ENCODE peak calls at places on chromosomes 5 and 9, in four cellular contexts. B is choroid plexus epithelial cell, L is endothelial cell, U is right atrium auricular region. K is an unnamed sample.

GRCh38 chr5:3209918-3210317 is 385.7 kb upstream of the IRX1 start:
- DNase-seq in B (no peak), L (no peak), U (no peak), K (no peak)

GRCh38 chr5:77374686-77375085 is 117.4 kb downstream of the WDR41 start:
- DNase-seq in B (no peak), L (no peak), U (no peak), K (no peak)

GRCh38 chr9:278651-279050 is 64.0 kb downstream of the DOCK8 start:
- DNase-seq in B (no peak), U (no peak), L (no peak), K (no peak)

GRCh38 chr9:15606667-15607472 is 54.0 kb downstream of the CCDC171 start:
- DNase-seq in U (no peak), B (peak; percentile 58), L (peak; percentile 11), K (peak; percentile 13)

GRCh38 chr9:96417610-96418073 is 528 bp downstream of the ZNF367 start:
- DNase-seq in U (no peak), L (peak; percentile 25), B (no peak), K (no peak)

GRCh38 chr9:112174965-112175795 is at the start of gene SUSD1:
- DNase-seq in L (peak; percentile 26), B (no peak), U (peak; percentile 64), K (no peak)

GRCh38 chr5:148880696-148881095 is 54.3 kb downstream of the ADRB2 start:
- DNase-seq in L (no peak), U (no peak), B (no peak), K (no peak)

GRCh38 chr5:68456756-68457217 is 241.2 kb downstream of the PIK3R1 start:
- DNase-seq in U (no peak), B (peak; percentile 54), L (no peak), K (no peak)

GRCh38 chr5:131114754-131115153 is 50.3 kb downstream of the HINT1 start:
- DNase-seq in B (no peak), U (no peak), L (no peak), K (no peak)

GRCh38 chr9:959914-960313 is 16.5 kb upstream of the DMRT3 start:
- DNase-seq in B (no peak), U (no peak), L (no peak), K (no peak)

GRCh38 chr5:12772276-12772675 is 868.0 kb upstream of the CTNND2 start:
- DNase-seq in L (no peak), B (no peak), U (no peak), K (no peak)

GRCh38 chr9:94287877-94288513 is 28.9 kb downstream of the ZNF169 start:
- DNase-seq in L (no peak), U (no peak), B (no peak), K (no peak)

GRCh38 chr5:158124606-158125316 is 265.8 kb upstream of the CLINT1 start:
- DNase-seq in L (no peak), U (no peak), B (no peak), K (no peak)

GRCh38 chr5:111159845-111160244 is 64.3 kb upstream of the CAMK4 start:
- DNase-seq in B (no peak), U (no peak), L (no peak), K (no peak)

GRCh38 chr9:89679006-89679395 is 74.2 kb downstream of the GADD45G start:
- DNase-seq in B (no peak), L (no peak), U (no peak), K (no peak)

GRCh38 chr9:137956039-137956438 is 78.5 kb downstream of the CACNA1B start:
- DNase-seq in U (no peak), B (no peak), L (no peak), K (no peak)

GRCh38 chr5:139371482-139372435 is 11.3 kb downstream of the SLC23A1 start:
- DNase-seq in U (no peak), B (no peak), L (no peak), K (peak; percentile 26)

GRCh38 chr9:134606951-134607733 is 34.5 kb upstream of the COL5A1 start:
- DNase-seq in L (peak; percentile 4), B (peak; percentile 26), U (peak; percentile 54), K (no peak)

GRCh38 chr9:134629061-134629585 is 12.5 kb upstream of the COL5A1 start:
- DNase-seq in B (no peak), U (no peak), L (no peak), K (no peak)

GRCh38 chr5:87156631-87157030 is 111.1 kb upstream of the RASA1 start:
- DNase-seq in L (no peak), U (no peak), B (no peak), K (no peak)

GRCh38 chr9:133954862-133955529 is 37.1 kb downstream of the VAV2 start:
- DNase-seq in L (no peak), B (no peak), U (no peak), K (no peak)

GRCh38 chr5:115599924-115600323 is 2.4 kb downstream of the TICAM2 start:
- DNase-seq in B (no peak), L (no peak), U (no peak), K (no peak)

GRCh38 chr9:4393806-4394523 is 94.1 kb upstream of the GLIS3 start:
- DNase-seq in U (no peak), B (no peak), L (no peak), K (no peak)

GRCh38 chr5:77971965-77972544 is 195.9 kb upstream of the TBCA start:
- DNase-seq in B (no peak), L (no peak), U (no peak), K (no peak)

GRCh38 chr9:133788819-133789733 is 50.9 kb upstream of the SARDH start:
- DNase-seq in L (peak; percentile 18), U (no peak), B (no peak), K (no peak)

GRCh38 chr5:34676409-34676808 is 20.3 kb downstream of the RAI14 start:
- DNase-seq in U (no peak), B (peak; percentile 54), L (no peak), K (no peak)

GRCh38 chr9:125146247-125146646 is 2.9 kb upstream of the SCAI start:
- DNase-seq in U (no peak), L (no peak), B (peak; percentile 91), K (peak; percentile 62)

GRCh38 chr5:3310551-3311340 is 284.9 kb upstream of the IRX1 start:
- DNase-seq in U (no peak), B (peak; percentile 1), L (no peak), K (peak; percentile 81)

GRCh38 chr5:143874312-143874711 is 62.4 kb downstream of the HMHB1 start:
- DNase-seq in U (no peak), B (peak; percentile 58), L (no peak), K (peak; percentile 64)

GRCh38 chr9:86557063-86557766 is 203.0 kb upstream of the TUT7 start:
- DNase-seq in U (no peak), L (no peak), B (peak; percentile 92), K (no peak)
- TF ChIP-seq CTCF in U (no peak), L (no peak), B (no peak), K (no peak)

GRCh38 chr9:37405350-37405749 is 17.1 kb upstream of the GRHPR start:
- DNase-seq in L (no peak), B (no peak), U (no peak), K (no peak)

GRCh38 chr9:37405764-37406380 is 16.6 kb upstream of the GRHPR start:
- DNase-seq in B (no peak), L (no peak), U (no peak), K (no peak)

GRCh38 chr9:37408933-37409710 is 13.4 kb upstream of the GRHPR start:
- DNase-seq in U (no peak), L (no peak), B (no peak), K (no peak)

GRCh38 chr9:37406603-37407401 is 15.7 kb upstream of the GRHPR start:
- DNase-seq in B (no peak), L (no peak), U (no peak), K (no peak)

GRCh38 chr9:37407468-37407867 is 15.0 kb upstream of the GRHPR start:
- DNase-seq in L (no peak), B (no peak), U (no peak), K (no peak)
- TF ChIP-seq CTCF in L (peak; percentile 40), B (peak; percentile 39), U (no peak), K (peak; percentile 28)

GRCh38 chr5:153752890-153753289 is 262.4 kb downstream of the GRIA1 start:
- DNase-seq in U (no peak), L (no peak), B (no peak), K (peak; percentile 6)
- TF ChIP-seq CTCF in U (no peak), L (no peak), B (no peak), K (no peak)

GRCh38 chr9:78601957-78602565 is 305.1 kb downstream of the PSAT1 start:
- DNase-seq in B (peak; percentile 73), U (no peak), L (peak; percentile 55), K (peak; percentile 50)
- TF ChIP-seq CTCF in B (peak; percentile 85), U (peak; percentile 70), L (peak; percentile 86), K (peak; percentile 87)

GRCh38 chr5:92309336-92309991 is 926.3 kb upstream of the ARRDC3 start:
- DNase-seq in L (no peak), U (no peak), B (peak; percentile 82), K (peak; percentile 34)

GRCh38 chr5:92308679-92309078 is 925.6 kb upstream of the ARRDC3 start:
- DNase-seq in L (no peak), U (no peak), B (no peak), K (no peak)

DNA sequence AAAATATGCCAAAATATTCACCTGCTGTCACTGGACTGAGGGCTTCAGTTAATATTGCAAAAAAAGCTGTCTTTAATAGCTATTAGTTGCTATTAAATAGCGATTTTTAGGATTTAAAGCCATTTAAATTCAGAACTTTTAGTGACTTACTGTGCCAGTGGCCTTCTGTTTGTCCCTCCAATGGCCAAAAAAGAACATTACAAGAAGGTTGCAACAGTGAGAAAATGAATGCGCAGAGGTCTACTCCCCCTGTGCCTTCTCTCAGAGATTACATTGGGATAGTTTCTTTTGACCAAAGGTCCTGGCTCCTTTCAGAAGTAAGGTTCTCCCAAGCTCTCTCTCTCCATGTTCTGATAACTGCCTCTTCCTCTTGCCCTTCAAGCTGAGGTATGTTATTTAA is 930.3 kb upstream of the ARRDC3 start:
- DNase-seq in U (no peak), B (no peak), L (no peak), K (no peak)
- TF ChIP-seq CTCF in U (no peak), B (no peak), L (no peak), K (no peak)